ENCODE peak calls at places on chromosomes 5 and 9, in eight cellular contexts. M is pancreas; W is lower lobe of right lung; A is left lung; B is adrenal gland; F is CD8-positive, alpha-beta memory T cell; S is SK-N-SH; C is SJSA1. H is an unnamed sample.

GRCh38 chr5:98069876-98070512 is 703.5 kb upstream of the RGMB start:
- DNase-seq in M (no peak), W (no peak), A (no peak), B (no peak), F (no peak), S (no peak), C (no peak), H (no peak)

GRCh38 chr9:85741112-85741874 is 461 bp downstream of the AGTPBP1 start:
- DNase-seq in M (peak; percentile 37), W (peak; percentile 76), A (peak; percentile 87), B (peak; percentile 51), F (no peak), S (peak; percentile 78), C (peak; percentile 41), H (peak; percentile 44)

GRCh38 chr9:94980947-94981632 is 254.6 kb downstream of the AOPEP start:
- DNase-seq in M (no peak), W (no peak), A (no peak), B (no peak), F (no peak), S (peak; percentile 56), C (no peak), H (no peak)

GRCh38 chr5:166883016-166883415 is 1408.4 kb upstream of the WWC1 start:
- DNase-seq in M (no peak), W (no peak), A (no peak), B (no peak), F (no peak), S (no peak), C (no peak), H (no peak)

GRCh38 chr9:121735065-121735791 is 83.8 kb downstream of the DAB2IP start:
- DNase-seq in M (no peak), W (no peak), A (no peak), B (no peak), F (no peak), S (no peak), C (no peak), H (peak; percentile 93)

GRCh38 chr5:144156767-144157171 is 13.7 kb downstream of the YIPF5 start:
- DNase-seq in M (no peak), W (no peak), A (no peak), B (no peak), F (no peak), S (no peak), C (no peak), H (no peak)

GRCh38 chr5:135139397-135140134 is 105.5 kb upstream of the PITX1 start:
- DNase-seq in M (no peak), W (no peak), A (no peak), B (no peak), F (no peak), S (no peak), C (no peak), H (peak; percentile 93)

GRCh38 chr9:99000480-99001395 is 57.0 kb downstream of the COL15A1 start:
- DNase-seq in M (no peak), W (peak; percentile 71), A (no peak), B (no peak), F (peak; percentile 49), S (peak; percentile 49), C (no peak), H (peak; percentile 52)

GRCh38 chr9:126215486-126215885 is 111.1 kb upstream of the MVB12B start:
- DNase-seq in M (no peak), W (no peak), A (no peak), B (no peak), F (no peak), S (no peak), C (no peak), H (no peak)

GRCh38 chr5:11596657-11597071 is 307.6 kb downstream of the CTNND2 start:
- DNase-seq in M (peak; percentile 40), W (no peak), A (no peak), B (no peak), F (no peak), S (no peak), C (no peak), H (no peak)

GRCh38 chr5:88686743-88687142 is 196.2 kb downstream of the MEF2C start:
- DNase-seq in M (no peak), W (no peak), A (no peak), B (no peak), F (no peak), S (no peak), C (no peak), H (no peak)

GRCh38 chr9:78592866-78593265 is 295.9 kb downstream of the PSAT1 start:
- DNase-seq in M (no peak), W (no peak), A (no peak), B (no peak), F (no peak), S (no peak), C (no peak), H (no peak)

GRCh38 chr9:113808391-113809191 is 67.5 kb upstream of the ZNF618 start:
- DNase-seq in M (no peak), W (no peak), A (no peak), B (peak; percentile 65), F (no peak), S (no peak), C (no peak), H (peak; percentile 63)

GRCh38 chr9:121708768-121709488 is 57.5 kb downstream of the DAB2IP start:
- DNase-seq in M (no peak), W (no peak), A (peak; percentile 57), B (no peak), F (no peak), S (peak; percentile 59), C (no peak), H (no peak)

GRCh38 chr9:25876248-25876647 is 198.0 kb upstream of the TUSC1 start:
- DNase-seq in M (no peak), W (no peak), A (no peak), B (no peak), F (no peak), S (peak; percentile 5), C (no peak), H (no peak)

GRCh38 chr9:91163773-91164471 is 197.8 kb downstream of the AUH start:
- DNase-seq in M (no peak), W (no peak), A (no peak), B (no peak), F (no peak), S (no peak), C (no peak), H (no peak)

GRCh38 chr5:77491783-77492652 is at the start of gene WDR41:
- DNase-seq in M (peak; percentile 87), W (peak; percentile 95), A (peak; percentile 98), B (peak; percentile 88), F (peak; percentile 84), S (peak; percentile 96), C (peak; percentile 96), H (peak; percentile 95)

GRCh38 chr9:117268847-117269452 is 145.9 kb downstream of the ASTN2 start:
- DNase-seq in M (no peak), W (no peak), A (no peak), B (no peak), F (no peak), S (no peak), C (no peak), H (no peak)
- H3K4me3 ChIP-seq in M (no peak overlapping the region), W (no peak overlapping the region), A (no peak overlapping the region), B (no peak overlapping the region), F (no peak overlapping the region), S (no peak overlapping the region), C (no peak overlapping the region), H (no peak overlapping the region)

GRCh38 chr5:178986326-178986960 is 8.7 kb downstream of the GRM6 start:
- DNase-seq in M (no peak), W (no peak), A (peak; percentile 72), B (no peak), F (no peak), S (no peak), C (no peak), H (no peak)

GRCh38 chr5:178981381-178981780 is 13.7 kb downstream of the GRM6 start:
- DNase-seq in M (no peak), W (no peak), A (peak; percentile 40), B (no peak), F (no peak), S (no peak), C (no peak), H (no peak)

GRCh38 chr5:178984145-178985072 is 10.7 kb downstream of the GRM6 start:
- DNase-seq in M (no peak), W (no peak), A (peak; percentile 53), B (no peak), F (no peak), S (no peak), C (no peak), H (no peak)

GRCh38 chr5:178983728-178984127 is 11.4 kb downstream of the GRM6 start:
- DNase-seq in M (no peak), W (no peak), A (peak; percentile 52), B (no peak), F (no peak), S (no peak), C (no peak), H (no peak)

GRCh38 chr5:178982941-178983340 is 12.2 kb downstream of the GRM6 start:
- DNase-seq in M (no peak), W (no peak), A (peak; percentile 63), B (no peak), F (no peak), S (no peak), C (no peak), H (no peak)
- H3K9me3 ChIP-seq in M (no peaks in the 10 kb centered on the region), W (peaks cover 73% of the 10 kb centered on the region), A (peaks cover 96% of the 10 kb centered on the region), B (no peaks in the 10 kb centered on the region), F (no peaks in the 10 kb centered on the region), S (no peaks in the 10 kb centered on the region), C (peaks cover 53% of the 10 kb centered on the region), H (peaks cover 9% of the 10 kb centered on the region)

GRCh38 chr5:31496301-31496700 is 35.6 kb downstream of the DROSHA start:
- DNase-seq in M (no peak), W (no peak), A (no peak), B (no peak), F (no peak), S (no peak), C (no peak), H (no peak)

GRCh38 chr5:31495336-31495735 is 36.6 kb downstream of the DROSHA start:
- DNase-seq in M (no peak), W (no peak), A (no peak), B (no peak), F (no peak), S (no peak), C (no peak), H (no peak)

GRCh38 chr5:31496891-31497290 is 35.0 kb downstream of the DROSHA start:
- DNase-seq in M (no peak), W (no peak), A (no peak), B (no peak), F (no peak), S (no peak), C (no peak), H (no peak)

GRCh38 chr5:31487510-31487909 is 44.4 kb downstream of the DROSHA start:
- DNase-seq in M (no peak), W (no peak), A (no peak), B (no peak), F (no peak), S (no peak), C (no peak), H (no peak)

DNA sequence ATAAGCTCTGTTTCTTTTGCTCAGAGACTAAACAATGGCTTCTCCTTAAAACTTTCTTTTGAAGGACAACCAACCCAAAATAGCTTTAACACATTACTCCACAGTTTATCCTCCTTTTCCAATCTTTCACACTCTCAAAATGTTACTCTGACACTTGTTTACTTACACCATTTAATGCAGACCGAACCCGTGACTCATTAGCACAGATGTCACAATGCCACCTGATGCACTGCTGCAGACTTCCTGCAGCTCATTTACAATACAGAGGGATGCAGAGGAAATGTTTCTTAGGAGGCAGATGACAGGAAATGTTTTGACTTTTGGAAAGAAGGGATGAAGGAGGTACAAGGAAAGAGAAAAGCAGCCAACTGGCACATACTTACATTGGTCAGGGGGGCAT is 39.1 kb downstream of the DROSHA start:
- DNase-seq in M (no peak), W (no peak), A (no peak), B (no peak), F (no peak), S (no peak), C (no peak), H (no peak)
- H3K36me3 ChIP-seq in M (peaks cover 41% of the 10 kb centered on the region), W (peaks cover 88% of the 10 kb centered on the region), A (no peaks in the 10 kb centered on the region), B (peaks cover 68% of the 10 kb centered on the region), F (peaks cover 43% of the 10 kb centered on the region), S (peaks cover 56% of the 10 kb centered on the region), C (peaks cover 6% of the 10 kb centered on the region), H (peaks cover 70% of the 10 kb centered on the region)

GRCh38 chr5:85646641-85647040 is 971.1 kb upstream of the COX7C start:
- DNase-seq in M (no peak), W (no peak), A (no peak), B (no peak), F (no peak), S (no peak), C (no peak), H (no peak)
- H3K4me3 ChIP-seq in M (no peak overlapping the region), W (no peak overlapping the region), A (no peak overlapping the region), B (no peak overlapping the region), F (no peak overlapping the region), S (no peak overlapping the region), C (no peak overlapping the region), H (no peak overlapping the region)